ENCODE peak calls at places on chromosomes 4 and X, in nine cellular contexts. O is nephron progenitor cell; P is fibroblast of lung; N is dorsolateral prefrontal cortex; H is fibroblast of villous mesenchyme; Z is cardiac fibroblast; U is CD8-positive, alpha-beta T cell; R is OCI-LY7; G is natural killer cell. Y is an unnamed sample.
A peak's percentile ranks its signal among the peaks of the same experiment; 100 is the strongest.

GRCh38 chrX:69361286-69361926 is 142.7 kb upstream of the NALF2 start:
- DNase-seq in O (peak; percentile 7), H (no peak), R (no peak), N (no peak), U (no peak), G (no peak), P (peak; percentile 8), Z (peak; percentile 0), Y (no peak)

GRCh38 chr4:72568959-72569718 is at the start of gene ADAMTS3:
- DNase-seq in H (peak; percentile 55), Z (peak; percentile 25), G (no peak), U (no peak), N (peak; percentile 9), R (no peak), P (peak; percentile 80), O (peak; percentile 85), Y (peak; percentile 82)

GRCh38 chr4:128275351-128275750 is 12.3 kb downstream of the PGRMC2 start:
- DNase-seq in R (no peak), N (no peak), Z (peak; percentile 70), P (peak; percentile 76), O (no peak), G (no peak), U (no peak), H (no peak), Y (no peak)

GRCh38 chr4:43251760-43252317 is 359.3 kb downstream of the GRXCR1 start:
- DNase-seq in H (peak; percentile 22), N (no peak), O (no peak), G (no peak), P (peak; percentile 55), U (no peak), Z (no peak), R (no peak), Y (no peak)

GRCh38 chrX:106917830-106918500 is 2.2 kb upstream of the CLDN2 start:
- DNase-seq in P (peak; percentile 79), H (peak; percentile 35), O (no peak), U (peak; percentile 20), N (no peak), G (no peak), Z (peak; percentile 76), R (no peak), Y (no peak)

GRCh38 chr4:155944516-155944915 is 9.2 kb downstream of the CTSO start:
- DNase-seq in N (no peak), O (peak; percentile 8), P (peak; percentile 86), R (no peak), U (no peak), Z (no peak), G (no peak), H (no peak), Y (no peak)

GRCh38 chr4:66160606-66161005 is 490.3 kb upstream of the EPHA5 start:
- DNase-seq in R (no peak), Z (peak; percentile 34), P (peak; percentile 54), H (no peak), G (no peak), N (no peak), O (no peak), U (no peak), Y (no peak)

GRCh38 chr4:57080781-57081650 is 29.2 kb downstream of the IGFBP7 start:
- DNase-seq in G (no peak), Z (peak; percentile 96), P (peak; percentile 100), N (no peak), O (no peak), U (no peak), H (peak; percentile 99), R (no peak), Y (no peak)

GRCh38 chrX:134244043-134244442 is 7.1 kb downstream of the CCDC160 start:
- DNase-seq in O (no peak), H (no peak), R (no peak), P (peak; percentile 58), G (no peak), N (no peak), U (no peak), Z (peak; percentile 13), Y (no peak)

GRCh38 chrX:138128025-138128671 is 562.2 kb downstream of the ZIC3 start:
- DNase-seq in P (peak; percentile 23), Z (peak; percentile 41), O (peak; percentile 21), G (no peak), U (no peak), N (no peak), R (peak; percentile 24), H (peak; percentile 11), Y (no peak)

GRCh38 chr4:148341980-148342800 is 100.0 kb downstream of the NR3C2 start:
- DNase-seq in O (no peak), U (no peak), G (no peak), H (no peak), N (no peak), R (no peak), P (no peak), Z (no peak), Y (no peak)

GRCh38 chr4:89752932-89753598 is 83.9 kb downstream of the SNCA start:
- DNase-seq in G (no peak), H (peak; percentile 82), O (peak; percentile 16), U (no peak), R (no peak), N (peak; percentile 27), Z (peak; percentile 53), P (peak; percentile 81), Y (no peak)

GRCh38 chr4:38621004-38621684 is 42.9 kb upstream of the KLF3 start:
- DNase-seq in N (no peak), H (peak; percentile 97), P (peak; percentile 63), G (no peak), O (no peak), Z (peak; percentile 69), U (no peak), R (no peak), Y (no peak)

GRCh38 chrX:77431227-77431626 is 16.0 kb upstream of the FGF16 start:
- DNase-seq in P (peak; percentile 61), Z (no peak), G (no peak), U (no peak), N (no peak), O (no peak), R (peak; percentile 8), H (peak; percentile 75), Y (no peak)

GRCh38 chr4:174284181-174284886 is 623 bp downstream of the CEP44 start:
- DNase-seq in G (no peak), U (no peak), R (no peak), O (peak; percentile 2), H (peak; percentile 80), P (peak; percentile 77), Z (peak; percentile 72), N (no peak), Y (no peak)

GRCh38 chr4:89307446-89308160 is at the start of gene GPRIN3:
- DNase-seq in H (peak; percentile 22), R (peak; percentile 67), P (peak; percentile 42), Z (no peak), G (peak; percentile 69), O (peak; percentile 80), N (no peak), U (peak; percentile 72), Y (peak; percentile 91)

GRCh38 chr4:110636677-110637407 is 14.0 kb upstream of the PITX2 start:
- DNase-seq in G (no peak), R (no peak), H (peak; percentile 90), Z (peak; percentile 30), P (peak; percentile 46), O (peak; percentile 80), N (no peak), U (no peak), Y (no peak)

GRCh38 chrX:38192007-38192625 is 28.6 kb downstream of the SRPX start:
- DNase-seq in N (no peak), P (peak; percentile 22), H (peak; percentile 15), Z (peak; percentile 42), O (no peak), G (no peak), U (no peak), R (peak; percentile 65), Y (no peak)

GRCh38 chrX:125436855-125437254 is 117.2 kb downstream of the TEX13C start:
- DNase-seq in U (no peak), G (no peak), N (no peak), O (peak; percentile 4), H (no peak), P (no peak), Z (peak; percentile 59), R (peak; percentile 22), Y (no peak)
- TF ChIP-seq CTCF in U (no peak), G (no peak), N (peak; percentile 24), O (peak; percentile 43), H (no peak), P (no peak), Z (peak; percentile 39), R (peak; percentile 67), Y (peak; percentile 28)

DNA sequence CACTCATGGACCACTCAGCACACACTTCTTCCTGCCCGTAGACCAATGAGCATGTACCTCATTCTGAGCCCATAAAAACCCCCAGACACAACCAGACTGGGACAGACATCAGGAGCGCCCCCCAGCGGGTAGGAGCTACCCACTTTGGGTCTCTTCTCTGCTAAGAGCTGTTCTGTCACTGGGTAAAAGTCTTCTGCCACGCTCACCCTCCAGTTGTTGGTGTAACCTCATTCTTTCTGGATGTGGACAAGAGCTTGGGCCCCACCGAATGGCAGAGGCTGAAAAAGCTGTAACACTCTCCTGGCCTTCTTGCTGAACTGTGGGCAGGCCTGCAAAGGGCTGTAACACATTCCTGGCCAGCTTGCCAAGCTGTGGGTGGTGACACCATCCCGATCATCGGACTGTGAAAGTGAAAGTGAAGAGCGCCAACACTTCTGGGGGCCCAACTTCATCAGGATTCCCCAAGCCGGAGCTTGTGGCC is 137.6 kb downstream of the TECRL start:
- DNase-seq in R (no peak), N (no peak), O (no peak), U (no peak), P (peak; percentile 0), G (no peak), Z (no peak), H (no peak), Y (no peak)
- TF ChIP-seq CTCF in R (no peak), N (no peak), O (no peak), U (no peak), P (no peak), G (no peak), Z (no peak), H (no peak), Y (no peak)

DNA sequence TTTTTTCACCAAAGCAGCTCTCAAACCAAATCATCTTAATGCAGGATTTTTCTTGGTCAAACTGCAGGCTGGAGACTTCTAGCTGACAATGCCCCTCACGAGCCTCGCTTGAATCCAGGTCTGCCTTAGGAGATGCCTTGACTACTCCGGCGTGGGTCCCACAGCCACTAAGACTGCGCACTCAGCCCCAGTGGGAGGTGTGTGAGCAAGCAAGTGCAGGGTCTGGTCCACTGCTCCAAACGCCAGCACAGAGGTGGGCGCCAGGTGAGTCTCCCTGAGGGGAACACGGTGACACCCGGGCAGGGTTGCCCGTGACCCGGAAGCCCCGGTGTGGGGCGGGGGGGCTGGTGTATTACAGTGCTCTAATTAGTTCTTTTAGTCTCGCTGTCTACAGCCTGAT is 838.3 kb downstream of the NLGN4X start:
- DNase-seq in H (no peak), N (no peak), U (no peak), R (no peak), Z (no peak), G (no peak), O (no peak), P (no peak), Y (no peak)
- TF ChIP-seq CTCF in H (no peak), N (no peak), U (no peak), R (no peak), Z (no peak), G (no peak), O (no peak), P (no peak), Y (no peak)

DNA sequence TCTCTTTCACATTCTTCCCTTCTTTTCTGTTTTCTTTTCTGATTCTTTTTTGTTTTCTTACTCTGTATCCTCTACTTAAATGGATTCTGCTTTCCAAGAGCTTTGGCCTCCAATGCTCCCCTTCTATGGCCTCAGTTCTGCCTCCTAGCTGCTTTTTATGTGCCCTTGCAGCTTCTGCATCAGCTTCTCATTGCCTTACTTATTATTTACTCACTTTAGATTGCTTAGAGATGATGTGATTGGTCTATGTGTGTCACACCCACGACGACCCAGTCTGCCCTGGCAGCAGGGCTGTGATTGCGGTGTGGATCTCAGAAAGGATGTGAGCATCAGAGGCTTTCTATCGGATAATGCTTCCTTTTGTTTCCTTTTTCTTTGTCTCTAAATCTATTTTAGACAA is 71.8 kb upstream of the SMARCA5 start:
- DNase-seq in H (no peak), U (no peak), O (no peak), G (no peak), P (no peak), R (no peak), N (peak; percentile 48), Z (peak; percentile 2), Y (no peak)
- TF ChIP-seq CTCF in H (no peak), U (no peak), O (no peak), G (no peak), P (peak; percentile 3), R (peak; percentile 30), N (peak; percentile 22), Z (no peak), Y (no peak)